ENCODE peak calls at places on chromosome 21, in seven cellular contexts. Q is H54, Z is globus pallidus, R is germinal center, B is WTC11, T is left ventricle myocardium inferior, J is astrocyte of the hippocampus. G is an unnamed sample.

GRCh38 chr21:45262616-45263015 is 25.1 kb downstream of the POFUT2 start:
- DNase-seq in B (no peak), R (no peak), T (no peak), Z (no peak), Q (no peak), J (no peak), G (no peak)

GRCh38 chr21:45365608-45366241 is 39.2 kb upstream of the COL18A1 start:
- DNase-seq in Q (peak), Z (no peak), T (no peak), R (no peak), B (peak), J (peak), G (no peak)

GRCh38 chr21:37435120-37435519 is 68.5 kb downstream of the DYRK1A start:
- DNase-seq in Z (peak), Q (no peak), J (peak), R (peak), T (peak), B (peak), G (no peak)

GRCh38 chr21:33651965-33652680 is 9.8 kb downstream of the ITSN1 start:
- DNase-seq in Z (no peak), B (no peak), R (no peak), J (no peak), Q (no peak), T (no peak), G (no peak)

GRCh38 chr21:42539931-42540343 is 26.3 kb downstream of the SLC37A1 start:
- DNase-seq in Z (no peak), R (no peak), T (no peak), J (no peak), Q (no peak), B (peak), G (no peak)

GRCh38 chr21:31781737-31782136 is 49.8 kb upstream of the SCAF4 start:
- DNase-seq in R (no peak), B (no peak), J (peak), Q (peak), T (peak), Z (peak), G (no peak)

GRCh38 chr21:41964171-41964570 is 10.4 kb upstream of the C2CD2 start:
- DNase-seq in R (no peak), Q (no peak), B (no peak), J (no peak), T (no peak), Z (no peak), G (no peak)

GRCh38 chr21:42299324-42300044 is 15.7 kb downstream of the TFF3 start:
- DNase-seq in J (no peak), B (no peak), Q (peak), T (peak), R (no peak), Z (no peak), G (no peak)

GRCh38 chr21:25569084-25569483 is 38.2 kb downstream of the MRPL39 start:
- DNase-seq in J (no peak), T (no peak), B (no peak), Z (no peak), Q (no peak), R (no peak), G (no peak)

GRCh38 chr21:42537106-42537742 is 23.6 kb downstream of the SLC37A1 start:
- DNase-seq in J (peak), Z (no peak), B (peak), R (peak), Q (no peak), T (no peak), G (peak)

GRCh38 chr21:27700974-27701614 is 734.2 kb upstream of the ADAMTS5 start:
- DNase-seq in T (peak), R (no peak), Q (peak), B (peak), Z (peak), J (peak), G (no peak)

GRCh38 chr21:32807717-32808380 is 36.3 kb upstream of the PAXBP1 start:
- DNase-seq in T (no peak), J (peak), B (no peak), R (no peak), Q (no peak), Z (no peak), G (no peak)

GRCh38 chr21:42847051-42847707 is 32.2 kb downstream of the WDR4 start:
- DNase-seq in B (no peak), Z (no peak), R (no peak), J (no peak), Q (no peak), T (peak), G (no peak)

GRCh38 chr21:41802684-41803083 is 35.8 kb upstream of the RIPK4 start:
- DNase-seq in J (peak), Q (no peak), T (peak), B (no peak), R (no peak), Z (peak), G (no peak)

GRCh38 chr21:25080161-25080560 is 527.1 kb downstream of the MRPL39 start:
- DNase-seq in Z (no peak), Q (no peak), R (no peak), T (no peak), J (peak), B (no peak), G (no peak)

GRCh38 chr21:38985423-38986378 is 180.0 kb downstream of the ETS2 start:
- DNase-seq in J (peak), T (peak), Z (no peak), B (no peak), R (peak), Q (peak), G (no peak)

GRCh38 chr21:29245104-29245643 is 53.5 kb upstream of the BACH1 start:
- DNase-seq in J (no peak), R (no peak), B (no peak), Q (no peak), Z (no peak), T (no peak), G (no peak)

GRCh38 chr21:41810597-41810932 is 43.7 kb upstream of the RIPK4 start:
- DNase-seq in T (no peak), R (no peak), J (no peak), Z (no peak), B (no peak), Q (no peak), G (no peak)